ENCODE peak calls at places on chromosomes 7 and 10, in four cellular contexts. G is AG08396, E is SK-N-MC, U is memory B cell. A is an unnamed sample.

GRCh38 chr10:122780391-122780790 is 65.3 kb downstream of the CUZD1 start:
- DNase-seq in G (no peak), E (no peak), U (no peak), A (no peak)

GRCh38 chr7:99597762-99598501 is at the start of gene TMEM225B:
- DNase-seq in G (no peak), E (no peak), U (no peak), A (no peak)

GRCh38 chr10:124917939-124918830 is 23.7 kb upstream of the ZRANB1 start:
- DNase-seq in G (peak), E (no peak), U (no peak), A (no peak)

GRCh38 chr10:129780901-129781795 is 182.9 kb downstream of the EBF3 start:
- DNase-seq in G (no peak), E (no peak), U (no peak), A (no peak)

GRCh38 chr7:98400538-98401427 is at the start of gene BAIAP2L1:
- DNase-seq in G (peak), E (no peak), U (peak), A (peak)

GRCh38 chr7:16067695-16068094 is 353.6 kb downstream of the CRPPA start:
- DNase-seq in G (no peak), E (no peak), U (no peak), A (no peak)

GRCh38 chr7:35450456-35450855 is 196.6 kb upstream of the TBX20 start:
- DNase-seq in G (no peak), E (no peak), U (no peak), A (no peak)

GRCh38 chr10:31288961-31289360 is 30.1 kb upstream of the ZEB1 start:
- DNase-seq in G (no peak), E (no peak), U (no peak), A (no peak)

GRCh38 chr7:40329601-40330153 is 194.9 kb downstream of the SUGCT start:
- DNase-seq in G (peak), E (peak), U (no peak), A (peak)

GRCh38 chr7:133668296-133669060 is 415.6 kb downstream of the EXOC4 start:
- DNase-seq in G (no peak), E (no peak), U (no peak), A (no peak)

GRCh38 chr10:69856601-69857166 is 55.0 kb downstream of the COL13A1 start:
- DNase-seq in G (no peak), E (no peak), U (no peak), A (no peak)

GRCh38 chr10:118754132-118754555 is 626 bp downstream of the CACUL1 start:
- DNase-seq in G (peak), E (no peak), U (peak), A (peak)

GRCh38 chr10:5292196-5292735 is 72.5 kb upstream of the UCN3 start:
- DNase-seq in G (no peak), E (no peak), U (no peak), A (peak)

GRCh38 chr7:152459724-152460251 is 24.0 kb upstream of the KMT2C start:
- DNase-seq in G (no peak), E (no peak), U (peak), A (peak)

GRCh38 chr10:128046934-128047251 is 79.3 kb downstream of the MKI67 start:
- DNase-seq in G (no peak), E (no peak), U (no peak), A (no peak)

GRCh38 chr10:72694476-72695369 is 2.8 kb downstream of the MCU start:
- DNase-seq in G (no peak), E (no peak), U (no peak), A (peak)

GRCh38 chr10:104328916-104329710 is 9.2 kb downstream of the ITPRIP start:
- DNase-seq in G (peak), E (no peak), U (peak), A (peak)

GRCh38 chr10:126770809-126771208 is 100.3 kb upstream of the C10orf90 start:
- DNase-seq in G (no peak), E (no peak), U (no peak), A (no peak)

GRCh38 chr7:36682102-36682501 is 42.2 kb downstream of the AOAH start:
- DNase-seq in G (no peak), E (no peak), U (no peak), A (no peak)

GRCh38 chr7:127858915-127859189 is 172.4 kb downstream of the LRRC4 start:
- DNase-seq in G (no peak), E (no peak), U (no peak), A (no peak)

A was measured in HL-60.